ENCODE peak calls at places on chromosomes 6 and 20, in eight cellular contexts. N is GM13976; P is NCI-H2081; R is activated CD8-positive, alpha-beta memory T cell treated with anti-CD3 and anti-CD28 coated beads, Interleukin-2, amount 50 U/mL, for 4 hours; B is amniotic stem cell; K is neural crest cell; U is NB4; Z is GM20000. O is an unnamed sample.

GRCh38 chr20:13458860-13459451 is 179.8 kb downstream of the TASP1 start:
- DNase-seq in N (peak), P (peak), R (no peak), B (no peak), K (no peak), U (peak), Z (peak), O (no peak)

GRCh38 chr20:38290829-38291581 is 13.0 kb upstream of the BPI start:
- DNase-seq in N (no peak), P (no peak), R (no peak), B (peak), K (peak), U (peak), Z (no peak), O (peak)

GRCh38 chr6:143620461-143620860 is 57.3 kb upstream of the PHACTR2 start:
- DNase-seq in N (no peak), P (no peak), R (no peak), B (no peak), K (no peak), U (no peak), Z (no peak), O (no peak)

GRCh38 chr6:73722318-73723060 is 26.5 kb downstream of the CD109 start:
- DNase-seq in N (peak), P (no peak), R (no peak), B (peak), K (no peak), U (no peak), Z (peak), O (no peak)

GRCh38 chr6:125807293-125807692 is 16.5 kb downstream of the NCOA7 start:
- DNase-seq in N (no peak), P (no peak), R (no peak), B (no peak), K (no peak), U (no peak), Z (no peak), O (no peak)

GRCh38 chr6:37711331-37711924 is 13.7 kb upstream of the MDGA1 start:
- DNase-seq in N (no peak), P (no peak), R (no peak), B (no peak), K (no peak), U (no peak), Z (no peak), O (no peak)

GRCh38 chr20:64229537-64230061 is 25.9 kb upstream of the PCMTD2 start:
- DNase-seq in N (no peak), P (no peak), R (no peak), B (no peak), K (no peak), U (no peak), Z (no peak), O (no peak)

GRCh38 chr6:13375360-13375878 is 47.1 kb upstream of the TBC1D7 start:
- DNase-seq in N (peak), P (no peak), R (peak), B (no peak), K (no peak), U (no peak), Z (peak), O (no peak)

GRCh38 chr6:42120895-42121865 is 21.2 kb downstream of the C6orf132 start:
- DNase-seq in N (no peak), P (no peak), R (no peak), B (no peak), K (no peak), U (no peak), Z (no peak), O (no peak)

GRCh38 chr6:143657809-143658208 is 20.0 kb upstream of the PHACTR2 start:
- DNase-seq in N (no peak), P (no peak), R (no peak), B (no peak), K (no peak), U (no peak), Z (no peak), O (no peak)

GRCh38 chr6:25279748-25280616 is 808 bp downstream of the CARMIL1 start:
- DNase-seq in N (peak), P (peak), R (peak), B (no peak), K (no peak), U (no peak), Z (peak), O (peak)

GRCh38 chr20:891121-892080 is 24.7 kb downstream of the ANGPT4 start:
- DNase-seq in N (no peak), P (no peak), R (no peak), B (no peak), K (no peak), U (peak), Z (no peak), O (peak)

GRCh38 chr20:62064788-62065668 is 653 bp downstream of the TAF4 start:
- DNase-seq in N (peak), P (no peak), R (no peak), B (no peak), K (peak), U (peak), Z (peak), O (no peak)

GRCh38 chr20:43949248-43949647 is 34.6 kb downstream of the TOX2 start:
- DNase-seq in N (no peak), P (no peak), R (no peak), B (no peak), K (no peak), U (no peak), Z (no peak), O (no peak)

GRCh38 chr6:8006208-8006607 is 58.0 kb downstream of the BLOC1S5 start:
- DNase-seq in N (peak), P (peak), R (no peak), B (no peak), K (no peak), U (peak), Z (peak), O (no peak)

GRCh38 chr6:42451146-42451594 is 556 bp downstream of the TRERF1 start:
- DNase-seq in N (no peak), P (no peak), R (no peak), B (no peak), K (no peak), U (no peak), Z (no peak), O (no peak)

GRCh38 chr6:69578366-69578890 is 218.4 kb downstream of the LMBRD1 start:
- DNase-seq in N (no peak), P (no peak), R (no peak), B (no peak), K (no peak), U (no peak), Z (no peak), O (no peak)